ENCODE peak calls at places on chromosome 7, in nine cellular contexts. One of them, this sample, is unnamed.

GRCh38 chr7:39565538-39565937 is 666 bp upstream of the YAE1 start:
- DNase-seq in brain microvascular endothelial cell: no peak
- DNase-seq in stimulated activated CD8-positive, alpha-beta memory T cell treated with anti-CD3 and anti-CD28 coated beads, Interleukin-15, amount 100 ng/mL, for 24 hours: no peak
- DNase-seq in EH: no peak
- DNase-seq in testis: no peak
- DNase-seq in caudate nucleus: no peak
- DNase-seq in tibial artery: no peak
- DNase-seq in sciatic nerve: no peak
- DNase-seq in erythroblast: no peak
- DNase-seq in this sample: no peak

GRCh38 chr7:54985405-54986360 is 33.1 kb upstream of the EGFR start:
- DNase-seq in caudate nucleus: no peak
- DNase-seq in testis: no peak
- DNase-seq in tibial artery: no peak
- DNase-seq in EH: peak
- DNase-seq in erythroblast: no peak
- DNase-seq in stimulated activated CD8-positive, alpha-beta memory T cell treated with anti-CD3 and anti-CD28 coated beads, Interleukin-15, amount 100 ng/mL, for 24 hours: no peak
- DNase-seq in sciatic nerve: no peak
- DNase-seq in brain microvascular endothelial cell: peak
- DNase-seq in this sample: peak

GRCh38 chr7:85695041-85695990 is 508.5 kb upstream of the SEMA3D start:
- DNase-seq in sciatic nerve: no peak
- DNase-seq in caudate nucleus: no peak
- DNase-seq in EH: peak
- DNase-seq in tibial artery: no peak
- DNase-seq in testis: no peak
- DNase-seq in erythroblast: no peak
- DNase-seq in stimulated activated CD8-positive, alpha-beta memory T cell treated with anti-CD3 and anti-CD28 coated beads, Interleukin-15, amount 100 ng/mL, for 24 hours: no peak
- DNase-seq in brain microvascular endothelial cell: no peak
- DNase-seq in this sample: no peak

GRCh38 chr7:20330176-20330796 is 414 bp upstream of the ITGB8 start:
- DNase-seq in stimulated activated CD8-positive, alpha-beta memory T cell treated with anti-CD3 and anti-CD28 coated beads, Interleukin-15, amount 100 ng/mL, for 24 hours: peak
- DNase-seq in EH: peak
- DNase-seq in erythroblast: peak
- DNase-seq in caudate nucleus: peak
- DNase-seq in sciatic nerve: peak
- DNase-seq in testis: peak
- DNase-seq in brain microvascular endothelial cell: peak
- DNase-seq in tibial artery: peak
- DNase-seq in this sample: peak

GRCh38 chr7:131843862-131844261 is 287.4 kb upstream of the PODXL start:
- DNase-seq in sciatic nerve: no peak
- DNase-seq in EH: peak
- DNase-seq in stimulated activated CD8-positive, alpha-beta memory T cell treated with anti-CD3 and anti-CD28 coated beads, Interleukin-15, amount 100 ng/mL, for 24 hours: no peak
- DNase-seq in testis: peak
- DNase-seq in caudate nucleus: no peak
- DNase-seq in erythroblast: no peak
- DNase-seq in brain microvascular endothelial cell: peak
- DNase-seq in tibial artery: no peak
- DNase-seq in this sample: no peak

GRCh38 chr7:131625817-131626372 is 69.5 kb upstream of the PODXL start:
- DNase-seq in tibial artery: no peak
- DNase-seq in testis: no peak
- DNase-seq in brain microvascular endothelial cell: peak
- DNase-seq in sciatic nerve: no peak
- DNase-seq in caudate nucleus: no peak
- DNase-seq in EH: peak
- DNase-seq in erythroblast: no peak
- DNase-seq in stimulated activated CD8-positive, alpha-beta memory T cell treated with anti-CD3 and anti-CD28 coated beads, Interleukin-15, amount 100 ng/mL, for 24 hours: no peak
- DNase-seq in this sample: peak

GRCh38 chr7:33842141-33842540 is 63.2 kb upstream of the BMPER start:
- DNase-seq in caudate nucleus: no peak
- DNase-seq in sciatic nerve: no peak
- DNase-seq in testis: no peak
- DNase-seq in EH: no peak
- DNase-seq in brain microvascular endothelial cell: no peak
- DNase-seq in tibial artery: no peak
- DNase-seq in erythroblast: no peak
- DNase-seq in stimulated activated CD8-positive, alpha-beta memory T cell treated with anti-CD3 and anti-CD28 coated beads, Interleukin-15, amount 100 ng/mL, for 24 hours: no peak
- DNase-seq in this sample: no peak

GRCh38 chr7:150415161-150416160 is 35.0 kb upstream of the GIMAP8 start:
- DNase-seq in stimulated activated CD8-positive, alpha-beta memory T cell treated with anti-CD3 and anti-CD28 coated beads, Interleukin-15, amount 100 ng/mL, for 24 hours: no peak
- DNase-seq in sciatic nerve: peak
- DNase-seq in erythroblast: no peak
- DNase-seq in testis: no peak
- DNase-seq in tibial artery: no peak
- DNase-seq in brain microvascular endothelial cell: no peak
- DNase-seq in EH: no peak
- DNase-seq in caudate nucleus: no peak
- DNase-seq in this sample: no peak

GRCh38 chr7:33392143-33392542 is 262.8 kb downstream of the BBS9 start:
- DNase-seq in testis: no peak
- DNase-seq in erythroblast: no peak
- DNase-seq in EH: no peak
- DNase-seq in caudate nucleus: no peak
- DNase-seq in brain microvascular endothelial cell: no peak
- DNase-seq in stimulated activated CD8-positive, alpha-beta memory T cell treated with anti-CD3 and anti-CD28 coated beads, Interleukin-15, amount 100 ng/mL, for 24 hours: no peak
- DNase-seq in tibial artery: no peak
- DNase-seq in sciatic nerve: no peak
- DNase-seq in this sample: no peak

GRCh38 chr7:132226046-132226590 is 350.2 kb downstream of the PLXNA4 start:
- DNase-seq in caudate nucleus: no peak
- DNase-seq in EH: no peak
- DNase-seq in stimulated activated CD8-positive, alpha-beta memory T cell treated with anti-CD3 and anti-CD28 coated beads, Interleukin-15, amount 100 ng/mL, for 24 hours: no peak
- DNase-seq in testis: no peak
- DNase-seq in brain microvascular endothelial cell: no peak
- DNase-seq in sciatic nerve: no peak
- DNase-seq in erythroblast: no peak
- DNase-seq in tibial artery: no peak
- DNase-seq in this sample: no peak

GRCh38 chr7:140404565-140405080 is 765 bp downstream of the RAB19 start:
- DNase-seq in tibial artery: no peak
- DNase-seq in EH: no peak
- DNase-seq in brain microvascular endothelial cell: no peak
- DNase-seq in stimulated activated CD8-positive, alpha-beta memory T cell treated with anti-CD3 and anti-CD28 coated beads, Interleukin-15, amount 100 ng/mL, for 24 hours: no peak
- DNase-seq in erythroblast: no peak
- DNase-seq in testis: no peak
- DNase-seq in caudate nucleus: no peak
- DNase-seq in sciatic nerve: no peak
- DNase-seq in this sample: no peak

GRCh38 chr7:84482476-84482875 is 287.9 kb upstream of the SEMA3A start:
- DNase-seq in stimulated activated CD8-positive, alpha-beta memory T cell treated with anti-CD3 and anti-CD28 coated beads, Interleukin-15, amount 100 ng/mL, for 24 hours: no peak
- DNase-seq in tibial artery: no peak
- DNase-seq in caudate nucleus: no peak
- DNase-seq in sciatic nerve: no peak
- DNase-seq in testis: no peak
- DNase-seq in erythroblast: no peak
- DNase-seq in EH: peak
- DNase-seq in brain microvascular endothelial cell: no peak
- DNase-seq in this sample: no peak

GRCh38 chr7:140732436-140732835 is 35.9 kb downstream of the NDUFB2 start:
- DNase-seq in caudate nucleus: no peak
- DNase-seq in brain microvascular endothelial cell: no peak
- DNase-seq in sciatic nerve: no peak
- DNase-seq in erythroblast: no peak
- DNase-seq in testis: no peak
- DNase-seq in EH: no peak
- DNase-seq in tibial artery: no peak
- DNase-seq in stimulated activated CD8-positive, alpha-beta memory T cell treated with anti-CD3 and anti-CD28 coated beads, Interleukin-15, amount 100 ng/mL, for 24 hours: no peak
- DNase-seq in this sample: no peak

GRCh38 chr7:64045301-64046040 is at the start of gene ZNF727:
- DNase-seq in EH: no peak
- DNase-seq in sciatic nerve: peak
- DNase-seq in stimulated activated CD8-positive, alpha-beta memory T cell treated with anti-CD3 and anti-CD28 coated beads, Interleukin-15, amount 100 ng/mL, for 24 hours: peak
- DNase-seq in erythroblast: no peak
- DNase-seq in brain microvascular endothelial cell: no peak
- DNase-seq in caudate nucleus: peak
- DNase-seq in tibial artery: peak
- DNase-seq in testis: peak
- DNase-seq in this sample: no peak

GRCh38 chr7:74718336-74718735 is 55.5 kb upstream of the NCF1 start:
- DNase-seq in testis: no peak
- DNase-seq in erythroblast: no peak
- DNase-seq in sciatic nerve: no peak
- DNase-seq in EH: peak
- DNase-seq in caudate nucleus: no peak
- DNase-seq in stimulated activated CD8-positive, alpha-beta memory T cell treated with anti-CD3 and anti-CD28 coated beads, Interleukin-15, amount 100 ng/mL, for 24 hours: no peak
- DNase-seq in tibial artery: no peak
- DNase-seq in brain microvascular endothelial cell: no peak
- DNase-seq in this sample: no peak